ENCODE peak calls at places on chromosome 5, in ten cellular contexts. I is upper lobe of right lung, S is uterus, T is body of pancreas, Y is heart right ventricle, F is neural progenitor cell, Z is brain microvascular endothelial cell, Q is PC-3, H is pancreas, X is HL-60. N is an unnamed sample.
A peak's percentile ranks its signal among the peaks of the same experiment; 100 is the strongest.

GRCh38 chr5:140565024-140565779 is 574 bp downstream of the SLC35A4 start:
- DNase-seq in Y (no peak), X (no peak), I (no peak), Q (peak; percentile 35), H (no peak), T (no peak), S (no peak), Z (peak; percentile 14), F (no peak), N (no peak)

GRCh38 chr5:107466233-107466769 is 204.4 kb downstream of the EFNA5 start:
- DNase-seq in Z (peak; percentile 92), X (no peak), T (no peak), Y (no peak), F (peak; percentile 75), I (no peak), Q (peak; percentile 85), S (peak; percentile 19), H (no peak), N (no peak)

GRCh38 chr5:12332480-12332879 is 428.2 kb upstream of the CTNND2 start:
- DNase-seq in F (no peak), Q (no peak), H (no peak), X (no peak), Z (no peak), S (no peak), I (no peak), Y (no peak), T (no peak), N (no peak)

GRCh38 chr5:83485842-83486241 is 14.3 kb downstream of the VCAN start:
- DNase-seq in S (no peak), X (no peak), F (no peak), T (no peak), Y (no peak), Z (no peak), H (no peak), Q (no peak), I (no peak), N (no peak)

GRCh38 chr5:83785176-83785668 is 64.6 kb upstream of the HAPLN1 start:
- DNase-seq in Z (no peak), I (no peak), F (peak; percentile 50), Q (no peak), S (no peak), T (no peak), H (no peak), Y (no peak), X (no peak), N (no peak)

GRCh38 chr5:124701873-124702272 is 44.6 kb downstream of the ZNF608 start:
- DNase-seq in S (no peak), F (no peak), Y (no peak), Z (no peak), H (no peak), Q (no peak), I (no peak), X (no peak), T (no peak), N (no peak)

GRCh38 chr5:143569722-143570567 is 166.5 kb upstream of the NR3C1 start:
- DNase-seq in S (no peak), T (no peak), Y (no peak), Q (no peak), H (no peak), F (no peak), I (no peak), Z (no peak), X (no peak), N (no peak)

GRCh38 chr5:82151622-82152021 is 126.5 kb downstream of the RPS23 start:
- DNase-seq in X (no peak), F (no peak), I (no peak), Y (no peak), H (no peak), T (no peak), Q (no peak), Z (no peak), S (no peak), N (no peak)

GRCh38 chr5:160601045-160601444 is 179.4 kb downstream of the PTTG1 start:
- DNase-seq in I (no peak), Z (no peak), F (no peak), Y (no peak), X (no peak), S (no peak), T (no peak), H (no peak), Q (no peak), N (no peak)

GRCh38 chr5:15001512-15001911 is 129.9 kb upstream of the ANKH start:
- DNase-seq in X (no peak), H (no peak), Z (no peak), F (no peak), T (no peak), Q (no peak), I (no peak), S (no peak), Y (no peak), N (no peak)

GRCh38 chr5:179142434-179143198 is 82.4 kb downstream of the ZNF354C start:
- DNase-seq in H (no peak), Q (peak; percentile 27), T (no peak), I (no peak), Z (peak; percentile 68), F (no peak), Y (no peak), X (no peak), S (no peak), N (no peak)

GRCh38 chr5:158880514-158881001 is 219.2 kb downstream of the EBF1 start:
- DNase-seq in S (no peak), X (no peak), H (no peak), Q (peak; percentile 15), F (no peak), I (no peak), Y (no peak), T (no peak), Z (no peak), N (no peak)

GRCh38 chr5:179907570-179908324 is at the start of gene TBC1D9B:
- DNase-seq in X (peak; percentile 58), T (peak; percentile 65), F (peak; percentile 88), I (peak; percentile 88), S (peak; percentile 77), H (peak; percentile 80), Y (peak; percentile 79), Q (peak; percentile 60), Z (no peak), N (peak; percentile 78)

GRCh38 chr5:133370281-133370890 is 242.0 kb downstream of the FSTL4 start:
- DNase-seq in X (no peak), Z (no peak), I (no peak), F (no peak), T (no peak), S (no peak), H (no peak), Q (peak; percentile 57), Y (no peak), N (no peak)

GRCh38 chr5:7397935-7398334 is 2.0 kb downstream of the ADCY2 start:
- DNase-seq in Q (no peak), F (no peak), H (no peak), Y (no peak), S (no peak), I (no peak), X (no peak), Z (no peak), T (no peak), N (no peak)

GRCh38 chr5:81181576-81182316 is 51.4 kb upstream of the CKMT2 start:
- DNase-seq in H (no peak), T (no peak), I (no peak), X (no peak), Q (no peak), F (peak; percentile 12), Y (no peak), Z (no peak), S (no peak), N (no peak)

GRCh38 chr5:181107699-181108098 is 23.3 kb downstream of the OR2V1 start:
- DNase-seq in F (no peak), H (no peak), Q (no peak), X (no peak), T (no peak), Y (no peak), I (no peak), Z (no peak), S (no peak), N (no peak)

GRCh38 chr5:169850407-169850806 is 129.9 kb downstream of the INSYN2B start:
- DNase-seq in X (no peak), I (no peak), H (no peak), T (no peak), Y (no peak), F (no peak), Z (no peak), S (no peak), Q (no peak), N (no peak)
- TF ChIP-seq CTCF in X (no peak), I (no peak), H (no peak), T (no peak), Y (no peak), F (peak; percentile 37), Z (peak; percentile 38), S (no peak), Q (peak; percentile 60), N (no peak)

GRCh38 chr5:2896371-2897275 is 145.1 kb upstream of the IRX2 start:
- DNase-seq in I (peak; percentile 30), S (no peak), X (no peak), F (no peak), Y (no peak), Z (no peak), H (no peak), T (no peak), Q (no peak), N (no peak)

GRCh38 chr5:2900360-2900759 is 148.9 kb upstream of the IRX2 start:
- DNase-seq in T (no peak), Q (no peak), I (no peak), Z (no peak), X (no peak), F (no peak), H (no peak), Y (no peak), S (no peak), N (no peak)

GRCh38 chr5:2899311-2899710 is 147.8 kb upstream of the IRX2 start:
- DNase-seq in Q (no peak), S (no peak), X (no peak), F (no peak), H (no peak), Z (no peak), T (no peak), I (no peak), Y (no peak), N (no peak)

GRCh38 chr5:2897276-2897990 is 146.0 kb upstream of the IRX2 start:
- DNase-seq in F (no peak), T (no peak), I (no peak), Z (no peak), X (no peak), Y (no peak), Q (no peak), H (no peak), S (no peak), N (no peak)

GRCh38 chr5:2898661-2899060 is 147.2 kb upstream of the IRX2 start:
- DNase-seq in H (no peak), X (no peak), Q (no peak), T (no peak), Y (no peak), Z (no peak), F (no peak), I (no peak), S (no peak), N (no peak)
- H3K27me3 ChIP-seq in H (no peaks in the 10 kb centered on the region), X (no peaks in the 10 kb centered on the region), Q (peaks cover 16% of the 10 kb centered on the region), T (no peaks in the 10 kb centered on the region), Y (no peaks in the 10 kb centered on the region), Z (no peaks in the 10 kb centered on the region), F (no peaks in the 10 kb centered on the region), I (no peaks in the 10 kb centered on the region), S (no peaks in the 10 kb centered on the region), N (no peaks in the 10 kb centered on the region)

GRCh38 chr5:177071671-177072385 is 14.9 kb upstream of the FGFR4 start:
- DNase-seq in F (peak; percentile 82), T (peak; percentile 81), Q (peak; percentile 96), H (no peak), S (peak; percentile 54), X (peak; percentile 41), Z (peak; percentile 91), Y (no peak), I (no peak), N (no peak)
- H3K4me3 ChIP-seq in F (no peak overlapping the region), T (no peak overlapping the region), Q (no peak overlapping the region), H (no peak overlapping the region), S (no peak overlapping the region), X (no peak overlapping the region), Z (no peak overlapping the region), Y (no peak overlapping the region), I (no peak overlapping the region), N (no peak overlapping the region)

GRCh38 chr5:57754616-57755015 is 272.0 kb upstream of the ACTBL2 start:
- DNase-seq in Q (peak; percentile 14), S (no peak), H (no peak), Y (no peak), I (no peak), T (no peak), F (no peak), X (no peak), Z (no peak), N (no peak)
- TF ChIP-seq CTCF in Q (no peak), S (no peak), H (no peak), Y (no peak), I (no peak), T (no peak), F (no peak), X (no peak), Z (no peak), N (no peak)